ENCODE peak calls at places on chromosome 17, in nine cellular contexts. M is GM23338; F is stimulated activated CD8-positive, alpha-beta memory T cell treated with anti-CD3 and anti-CD28 coated beads, Interleukin-12 subunit alpha, Interleukin-12 subunit beta, amount 100 ng/mL, for 4 hours; V is SK-N-MC; Q is tibial artery; S is T-cell; P is ascending aorta; K is fibroblast of lung; X is CD8-positive, alpha-beta T cell. W is an unnamed sample.

GRCh38 chr17:82936768-82937171 is 96.9 kb upstream of the ZNF750 start:
- DNase-seq in P (no peak), S (no peak), F (no peak), V (no peak), M (no peak), K (no peak), Q (no peak), X (no peak), W (peak; percentile 43)

GRCh38 chr17:81487487-81488275 is 24.9 kb downstream of the ACTG1 start:
- DNase-seq in X (peak; percentile 69), V (no peak), Q (peak; percentile 67), S (peak; percentile 63), P (no peak), M (peak; percentile 78), F (peak; percentile 68), K (peak; percentile 62), W (peak; percentile 93)

GRCh38 chr17:13014801-13015200 is 3.0 kb downstream of the ELAC2 start:
- DNase-seq in K (no peak), F (no peak), S (no peak), P (no peak), X (no peak), Q (no peak), V (no peak), M (no peak), W (no peak)

GRCh38 chr17:15655162-15655561 is 28.9 kb downstream of the TRIM16 start:
- DNase-seq in M (no peak), S (no peak), F (no peak), P (no peak), Q (no peak), V (no peak), X (no peak), K (no peak), W (no peak)

GRCh38 chr17:61139219-61139618 is 260.4 kb upstream of the TBX2 start:
- DNase-seq in M (no peak), Q (peak; percentile 40), F (peak; percentile 3), X (peak; percentile 39), V (peak; percentile 26), S (peak; percentile 20), K (peak; percentile 83), P (no peak), W (peak; percentile 75)

GRCh38 chr17:75487351-75488070 is 27.8 kb downstream of the CASKIN2 start:
- DNase-seq in X (peak; percentile 46), P (no peak), F (peak; percentile 25), M (no peak), S (peak; percentile 55), Q (peak; percentile 56), V (no peak), K (no peak), W (peak; percentile 72)

GRCh38 chr17:39753514-39754160 is 15.9 kb downstream of the GRB7 start:
- DNase-seq in P (no peak), K (no peak), F (peak; percentile 68), V (no peak), Q (peak; percentile 28), M (peak; percentile 69), S (no peak), X (peak; percentile 67), W (peak; percentile 91)

GRCh38 chr17:38608648-38609047 is 2.9 kb upstream of the SRCIN1 start:
- DNase-seq in S (no peak), X (no peak), V (no peak), Q (no peak), P (no peak), K (no peak), F (no peak), M (peak; percentile 54), W (no peak)

GRCh38 chr17:2723997-2724782 is 12.6 kb upstream of the CLUH start:
- DNase-seq in Q (no peak), K (no peak), M (peak; percentile 90), X (no peak), P (no peak), V (no peak), S (no peak), F (no peak), W (no peak)

GRCh38 chr17:66426397-66427033 is 124.1 kb downstream of the PRKCA start:
- DNase-seq in S (peak; percentile 16), P (no peak), F (peak; percentile 5), V (no peak), K (peak; percentile 18), X (peak; percentile 21), Q (no peak), M (peak; percentile 65), W (peak; percentile 72)

GRCh38 chr17:35129154-35129972 is 7.9 kb downstream of the FNDC8 start:
- DNase-seq in Q (no peak), M (no peak), P (no peak), V (no peak), F (no peak), X (no peak), K (peak; percentile 70), S (no peak), W (no peak)

GRCh38 chr17:5715478-5715877 is 131.2 kb upstream of the NLRP1 start:
- DNase-seq in P (no peak), Q (no peak), K (no peak), F (no peak), X (no peak), M (no peak), S (no peak), V (no peak), W (no peak)

GRCh38 chr17:76007850-76008165 is 7.2 kb downstream of the CDK3 start:
- DNase-seq in S (no peak), Q (no peak), F (no peak), V (no peak), P (no peak), X (no peak), M (no peak), K (no peak), W (no peak)

GRCh38 chr17:12536472-12536871 is 129.2 kb upstream of the MYOCD start:
- DNase-seq in F (no peak), S (no peak), M (no peak), X (no peak), K (peak; percentile 38), V (no peak), Q (no peak), P (no peak), W (no peak)

GRCh38 chr17:42200702-42201101 is 6.4 kb upstream of the GHDC start:
- DNase-seq in Q (no peak), K (peak; percentile 12), F (no peak), S (no peak), V (no peak), P (no peak), M (no peak), X (no peak), W (no peak)

GRCh38 chr17:6503641-6504195 is 52.6 kb downstream of the PITPNM3 start:
- DNase-seq in P (no peak), X (no peak), S (no peak), K (no peak), M (no peak), Q (no peak), F (no peak), V (no peak), W (no peak)

GRCh38 chr17:4607773-4608187 is 23.5 kb downstream of the SMTNL2 start:
- DNase-seq in V (peak; percentile 26), K (peak; percentile 85), F (no peak), P (no peak), Q (peak; percentile 75), M (no peak), S (no peak), X (no peak), W (no peak)

GRCh38 chr17:80218391-80218790 is 1.7 kb downstream of the SGSH start:
- DNase-seq in M (no peak), S (no peak), P (no peak), X (no peak), Q (no peak), F (no peak), V (no peak), K (no peak), W (no peak)

GRCh38 chr17:41505836-41506767 is 690 bp upstream of the KRT13 start:
- DNase-seq in P (no peak), F (no peak), Q (no peak), K (no peak), S (no peak), X (no peak), V (no peak), M (no peak), W (no peak)

GRCh38 chr17:29747660-29748059 is 124.9 kb upstream of the CORO6 start:
- DNase-seq in P (no peak), X (no peak), K (no peak), V (no peak), M (no peak), S (no peak), F (no peak), Q (no peak), W (no peak)

GRCh38 chr17:69503711-69504110 is 89.2 kb downstream of the MAP2K6 start:
- DNase-seq in S (no peak), M (no peak), Q (no peak), K (no peak), V (no peak), X (no peak), F (no peak), P (no peak), W (no peak)

GRCh38 chr17:79943354-79944241 is 92.1 kb downstream of the TBC1D16 start:
- DNase-seq in F (no peak), S (no peak), Q (peak; percentile 19), M (no peak), P (peak; percentile 3), K (no peak), X (no peak), V (no peak), W (no peak)

GRCh38 chr17:44200478-44201155 is 933 bp upstream of the ATXN7L3 start:
- DNase-seq in M (peak; percentile 43), K (no peak), F (no peak), Q (no peak), P (no peak), X (no peak), V (no peak), S (no peak), W (no peak)

W was measured in activated effector memory CD4-positive, alpha-beta T cell treated with anti-CD3 and anti-CD28 coated beads, Interleukin-2, amount 50 U/mL, for 16 hours.